ENCODE peak calls at places on chromosomes 13 and 19, in seven cellular contexts. One of them, this sample, is unnamed.

GRCh38 chr13:33119886-33120543 is 103.8 kb downstream of the KL start:
- DNase-seq in AG10803: no peak
- DNase-seq in dorsolateral prefrontal cortex: no peak
- DNase-seq in HAP-1: no peak
- DNase-seq in WERI-Rb-1: no peak
- DNase-seq in HCT116: peak; percentile 6
- DNase-seq in astrocyte of the spinal cord: no peak
- DNase-seq in this sample: peak; percentile 22

GRCh38 chr19:34345934-34346333 is 19.1 kb upstream of the GPI start:
- DNase-seq in AG10803: peak; percentile 58
- DNase-seq in dorsolateral prefrontal cortex: peak; percentile 76
- DNase-seq in HAP-1: peak; percentile 91
- DNase-seq in WERI-Rb-1: peak; percentile 76
- DNase-seq in HCT116: peak; percentile 61
- DNase-seq in astrocyte of the spinal cord: peak; percentile 67
- DNase-seq in this sample: peak; percentile 88

GRCh38 chr13:21033866-21034601 is 27.4 kb downstream of the LATS2 start:
- DNase-seq in AG10803: peak; percentile 75
- DNase-seq in dorsolateral prefrontal cortex: no peak
- DNase-seq in HAP-1: no peak
- DNase-seq in WERI-Rb-1: no peak
- DNase-seq in HCT116: no peak
- DNase-seq in astrocyte of the spinal cord: peak; percentile 53
- DNase-seq in this sample: peak; percentile 80

GRCh38 chr19:48424694-48425219 is 21.0 kb upstream of the GRWD1 start:
- DNase-seq in AG10803: peak; percentile 38
- DNase-seq in dorsolateral prefrontal cortex: no peak
- DNase-seq in HAP-1: peak; percentile 32
- DNase-seq in WERI-Rb-1: no peak
- DNase-seq in HCT116: no peak
- DNase-seq in astrocyte of the spinal cord: peak; percentile 67
- DNase-seq in this sample: peak; percentile 49

GRCh38 chr13:49436890-49437289 is 7.0 kb downstream of the CAB39L start:
- DNase-seq in AG10803: peak; percentile 75
- DNase-seq in dorsolateral prefrontal cortex: peak; percentile 11
- DNase-seq in HAP-1: peak; percentile 8
- DNase-seq in WERI-Rb-1: no peak
- DNase-seq in HCT116: no peak
- DNase-seq in astrocyte of the spinal cord: peak; percentile 65
- DNase-seq in this sample: peak; percentile 76

GRCh38 chr13:109592776-109593175 is 193.6 kb downstream of the IRS2 start:
- DNase-seq in AG10803: no peak
- DNase-seq in dorsolateral prefrontal cortex: no peak
- DNase-seq in HAP-1: no peak
- DNase-seq in WERI-Rb-1: no peak
- DNase-seq in HCT116: no peak
- DNase-seq in astrocyte of the spinal cord: no peak
- DNase-seq in this sample: no peak

GRCh38 chr13:98450495-98451167 is 126.3 kb downstream of the STK24 start:
- DNase-seq in AG10803: no peak
- DNase-seq in dorsolateral prefrontal cortex: peak; percentile 43
- DNase-seq in HAP-1: no peak
- DNase-seq in WERI-Rb-1: no peak
- DNase-seq in HCT116: no peak
- DNase-seq in astrocyte of the spinal cord: peak; percentile 29
- DNase-seq in this sample: peak; percentile 40

GRCh38 chr19:35168261-35168660 is 13.7 kb downstream of the FXYD5 start:
- DNase-seq in AG10803: no peak
- DNase-seq in dorsolateral prefrontal cortex: no peak
- DNase-seq in HAP-1: no peak
- DNase-seq in WERI-Rb-1: no peak
- DNase-seq in HCT116: no peak
- DNase-seq in astrocyte of the spinal cord: no peak
- DNase-seq in this sample: peak; percentile 53

GRCh38 chr13:82477436-82477835 is 1404.8 kb downstream of the SLITRK1 start:
- DNase-seq in AG10803: no peak
- DNase-seq in dorsolateral prefrontal cortex: no peak
- DNase-seq in HAP-1: no peak
- DNase-seq in WERI-Rb-1: no peak
- DNase-seq in HCT116: no peak
- DNase-seq in astrocyte of the spinal cord: no peak
- DNase-seq in this sample: no peak

GRCh38 chr19:39937094-39937493 is 2.7 kb upstream of the FCGBP start:
- DNase-seq in AG10803: no peak
- DNase-seq in dorsolateral prefrontal cortex: no peak
- DNase-seq in HAP-1: no peak
- DNase-seq in WERI-Rb-1: no peak
- DNase-seq in HCT116: no peak
- DNase-seq in astrocyte of the spinal cord: no peak
- DNase-seq in this sample: no peak

GRCh38 chr19:677201-677600 is 1.0 kb downstream of the FSTL3 start:
- DNase-seq in AG10803: peak; percentile 82
- DNase-seq in dorsolateral prefrontal cortex: peak; percentile 37
- DNase-seq in HAP-1: no peak
- DNase-seq in WERI-Rb-1: no peak
- DNase-seq in HCT116: no peak
- DNase-seq in astrocyte of the spinal cord: peak; percentile 85
- DNase-seq in this sample: peak; percentile 93

GRCh38 chr19:8371011-8371804 is 7.3 kb downstream of the ANGPTL4 start:
- DNase-seq in AG10803: no peak
- DNase-seq in dorsolateral prefrontal cortex: no peak
- DNase-seq in HAP-1: no peak
- DNase-seq in WERI-Rb-1: no peak
- DNase-seq in HCT116: no peak
- DNase-seq in astrocyte of the spinal cord: no peak
- DNase-seq in this sample: no peak

GRCh38 chr13:46647514-46648065 is 94.6 kb downstream of the LRCH1 start:
- DNase-seq in AG10803: no peak
- DNase-seq in dorsolateral prefrontal cortex: no peak
- DNase-seq in HAP-1: no peak
- DNase-seq in WERI-Rb-1: no peak
- DNase-seq in HCT116: no peak
- DNase-seq in astrocyte of the spinal cord: no peak
- DNase-seq in this sample: no peak

GRCh38 chr19:23986623-23987022 is 71.9 kb downstream of the ZNF726 start:
- DNase-seq in AG10803: no peak
- DNase-seq in dorsolateral prefrontal cortex: no peak
- DNase-seq in HAP-1: no peak
- DNase-seq in WERI-Rb-1: no peak
- DNase-seq in HCT116: no peak
- DNase-seq in astrocyte of the spinal cord: no peak
- DNase-seq in this sample: no peak

GRCh38 chr19:6649189-6649588 is 20.8 kb downstream of the TNFSF14 start:
- DNase-seq in AG10803: no peak
- DNase-seq in dorsolateral prefrontal cortex: no peak
- DNase-seq in HAP-1: peak; percentile 40
- DNase-seq in WERI-Rb-1: no peak
- DNase-seq in HCT116: no peak
- DNase-seq in astrocyte of the spinal cord: no peak
- DNase-seq in this sample: no peak

GRCh38 chr13:69124996-69125395 is 982.6 kb upstream of the ATXN8OS start:
- DNase-seq in AG10803: no peak
- DNase-seq in dorsolateral prefrontal cortex: no peak
- DNase-seq in HAP-1: no peak
- DNase-seq in WERI-Rb-1: no peak
- DNase-seq in HCT116: no peak
- DNase-seq in astrocyte of the spinal cord: no peak
- DNase-seq in this sample: no peak

GRCh38 chr19:21921691-21922180 is 85.8 kb upstream of the ZNF43 start:
- DNase-seq in AG10803: no peak
- DNase-seq in dorsolateral prefrontal cortex: no peak
- DNase-seq in HAP-1: no peak
- DNase-seq in WERI-Rb-1: no peak
- DNase-seq in HCT116: no peak
- DNase-seq in astrocyte of the spinal cord: no peak
- DNase-seq in this sample: no peak

GRCh38 chr19:13001166-13001501 is 5.9 kb downstream of the NFIX start:
- DNase-seq in AG10803: no peak
- DNase-seq in dorsolateral prefrontal cortex: no peak
- DNase-seq in HAP-1: no peak
- DNase-seq in WERI-Rb-1: no peak
- DNase-seq in HCT116: no peak
- DNase-seq in astrocyte of the spinal cord: no peak
- DNase-seq in this sample: no peak

GRCh38 chr19:13002389-13002898 is 7.2 kb downstream of the NFIX start:
- DNase-seq in AG10803: no peak
- DNase-seq in dorsolateral prefrontal cortex: peak; percentile 91
- DNase-seq in HAP-1: no peak
- DNase-seq in WERI-Rb-1: no peak
- DNase-seq in HCT116: no peak
- DNase-seq in astrocyte of the spinal cord: no peak
- DNase-seq in this sample: peak; percentile 66

GRCh38 chr19:13001502-13002388 is 6.5 kb downstream of the NFIX start:
- DNase-seq in AG10803: peak; percentile 76
- DNase-seq in dorsolateral prefrontal cortex: peak; percentile 78
- DNase-seq in HAP-1: no peak
- DNase-seq in WERI-Rb-1: no peak
- DNase-seq in HCT116: no peak
- DNase-seq in astrocyte of the spinal cord: peak; percentile 70
- DNase-seq in this sample: peak; percentile 82

GRCh38 chr19:13004273-13004672 is 9.0 kb downstream of the NFIX start:
- DNase-seq in AG10803: no peak
- DNase-seq in dorsolateral prefrontal cortex: no peak
- DNase-seq in HAP-1: no peak
- DNase-seq in WERI-Rb-1: no peak
- DNase-seq in HCT116: no peak
- DNase-seq in astrocyte of the spinal cord: no peak
- DNase-seq in this sample: no peak

DNA sequence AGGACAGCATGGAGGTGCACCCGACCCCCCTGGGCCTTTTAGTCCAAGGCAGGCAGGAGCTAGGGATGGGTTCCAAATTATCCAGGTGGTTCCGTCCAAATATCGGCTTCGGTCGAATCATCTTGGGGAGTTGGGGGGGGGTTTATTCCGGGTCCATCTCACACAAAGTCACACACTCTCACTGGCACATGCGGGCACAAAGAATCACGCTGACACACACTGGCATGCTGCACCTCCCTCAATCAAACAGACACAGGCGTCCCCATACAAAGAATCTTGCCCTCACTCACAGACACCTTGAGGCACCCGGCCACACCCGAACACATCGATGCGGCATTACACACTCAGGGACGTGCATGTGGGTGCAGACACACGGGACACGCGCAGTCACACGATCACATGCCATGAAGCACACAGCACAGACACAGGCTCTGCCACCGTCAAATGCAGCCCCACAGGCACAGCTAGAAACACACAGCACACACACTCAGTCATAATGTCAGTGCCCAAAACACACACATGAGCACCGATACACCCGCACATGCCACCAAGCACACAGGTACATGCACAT is 7.8 kb downstream of the NFIX start:
- DNase-seq in AG10803: no peak
- DNase-seq in dorsolateral prefrontal cortex: no peak
- DNase-seq in HAP-1: no peak
- DNase-seq in WERI-Rb-1: no peak
- DNase-seq in HCT116: no peak
- DNase-seq in astrocyte of the spinal cord: no peak
- DNase-seq in this sample: no peak
- H3K4me3 ChIP-seq in AG10803: peak overlapping the region; percentile 45
- H3K4me3 ChIP-seq in dorsolateral prefrontal cortex: peak overlapping the region; percentile 7
- H3K4me3 ChIP-seq in HAP-1: no peak overlapping the region
- H3K4me3 ChIP-seq in WERI-Rb-1: no peak overlapping the region
- H3K4me3 ChIP-seq in HCT116: no peak overlapping the region
- H3K4me3 ChIP-seq in astrocyte of the spinal cord: no peak overlapping the region
- H3K4me3 ChIP-seq in this sample: peak overlapping the region; percentile 59

GRCh38 chr13:110873639-110874507 is 41.0 kb downstream of the ANKRD10 start:
- DNase-seq in AG10803: no peak
- DNase-seq in dorsolateral prefrontal cortex: no peak
- DNase-seq in HAP-1: no peak
- DNase-seq in WERI-Rb-1: no peak
- DNase-seq in HCT116: no peak
- DNase-seq in astrocyte of the spinal cord: no peak
- DNase-seq in this sample: no peak
- H3K4me3 ChIP-seq in AG10803: peak overlapping the region; percentile 45
- H3K4me3 ChIP-seq in dorsolateral prefrontal cortex: peak overlapping the region; percentile 17
- H3K4me3 ChIP-seq in HAP-1: peak overlapping the region; percentile 34
- H3K4me3 ChIP-seq in WERI-Rb-1: peak overlapping the region; percentile 48
- H3K4me3 ChIP-seq in HCT116: peak overlapping the region; percentile 24
- H3K4me3 ChIP-seq in astrocyte of the spinal cord: peak overlapping the region; percentile 37
- H3K4me3 ChIP-seq in this sample: peak overlapping the region; percentile 65

DNA sequence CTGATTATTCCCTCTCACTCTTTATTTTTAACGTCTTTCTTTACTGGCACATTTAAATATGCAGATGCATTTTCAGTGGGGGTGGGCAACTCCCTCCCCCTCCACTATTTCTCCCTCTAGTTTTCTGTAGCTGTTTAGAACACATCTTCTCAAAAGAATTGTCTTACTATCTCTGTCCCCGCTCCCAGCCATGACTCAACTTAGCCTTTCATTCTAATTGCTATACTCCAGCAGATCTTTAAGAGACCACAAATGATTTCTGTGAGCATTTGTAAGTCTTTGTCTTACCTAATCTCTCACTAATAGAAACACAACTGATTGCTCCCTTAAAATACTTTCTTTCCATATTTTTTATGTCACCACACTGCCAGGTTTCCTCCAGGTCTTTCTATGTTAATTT is 350.9 kb downstream of the SPRY2 start:
- DNase-seq in AG10803: peak; percentile 42
- DNase-seq in dorsolateral prefrontal cortex: no peak
- DNase-seq in HAP-1: no peak
- DNase-seq in WERI-Rb-1: no peak
- DNase-seq in HCT116: no peak
- DNase-seq in astrocyte of the spinal cord: no peak
- DNase-seq in this sample: peak; percentile 71
- H3K4me3 ChIP-seq in AG10803: no peak overlapping the region
- H3K4me3 ChIP-seq in dorsolateral prefrontal cortex: no peak overlapping the region
- H3K4me3 ChIP-seq in HAP-1: no peak overlapping the region
- H3K4me3 ChIP-seq in WERI-Rb-1: no peak overlapping the region
- H3K4me3 ChIP-seq in HCT116: no peak overlapping the region
- H3K4me3 ChIP-seq in astrocyte of the spinal cord: no peak overlapping the region
- H3K4me3 ChIP-seq in this sample: peak overlapping the region; percentile 32

GRCh38 chr13:62512194-62513141 is 1096.8 kb upstream of the PCDH20 start:
- DNase-seq in AG10803: peak; percentile 6
- DNase-seq in dorsolateral prefrontal cortex: no peak
- DNase-seq in HAP-1: peak; percentile 49
- DNase-seq in WERI-Rb-1: peak; percentile 20
- DNase-seq in HCT116: peak; percentile 35
- DNase-seq in astrocyte of the spinal cord: peak; percentile 32
- DNase-seq in this sample: peak; percentile 46

DNA sequence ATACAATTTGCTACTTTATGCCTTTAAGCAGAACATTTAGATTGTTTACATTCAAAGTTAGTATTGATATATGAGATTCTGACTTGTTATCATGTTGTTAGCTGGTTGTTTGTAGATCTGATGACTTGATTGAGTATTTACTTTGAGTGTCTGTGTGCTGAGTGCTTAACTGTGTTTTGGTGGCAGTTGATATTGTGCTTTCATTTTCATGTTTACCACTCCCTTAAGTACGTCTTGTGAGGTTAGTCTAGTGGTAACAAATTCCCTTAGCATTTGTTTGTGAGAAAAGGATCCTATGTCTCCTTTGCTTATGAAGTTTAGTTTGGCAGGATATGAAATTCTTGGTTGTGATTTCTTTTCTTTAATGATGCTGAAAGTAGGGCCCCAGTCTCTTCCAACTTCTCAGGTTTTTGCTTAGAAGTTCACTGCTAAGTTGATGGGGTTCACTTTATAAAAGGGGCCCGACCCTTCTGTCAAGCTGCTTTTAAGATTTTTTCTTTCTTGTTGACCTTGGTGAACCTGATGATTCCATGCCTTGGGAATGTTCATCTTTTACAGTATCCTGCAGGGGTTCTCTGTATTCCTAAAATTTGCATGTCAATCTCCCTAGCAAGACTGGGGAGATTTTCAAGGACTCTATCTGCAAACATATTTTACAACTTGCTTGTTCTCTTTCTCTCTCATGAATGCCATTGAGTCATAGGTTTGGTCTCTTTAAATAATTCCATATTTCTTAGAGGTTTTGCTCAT is 1095.4 kb upstream of the PCDH20 start:
- DNase-seq in AG10803: no peak
- DNase-seq in dorsolateral prefrontal cortex: no peak
- DNase-seq in HAP-1: no peak
- DNase-seq in WERI-Rb-1: no peak
- DNase-seq in HCT116: no peak
- DNase-seq in astrocyte of the spinal cord: no peak
- DNase-seq in this sample: no peak
- H3K4me3 ChIP-seq in AG10803: no peak overlapping the region
- H3K4me3 ChIP-seq in dorsolateral prefrontal cortex: no peak overlapping the region
- H3K4me3 ChIP-seq in HAP-1: no peak overlapping the region
- H3K4me3 ChIP-seq in WERI-Rb-1: no peak overlapping the region
- H3K4me3 ChIP-seq in HCT116: no peak overlapping the region
- H3K4me3 ChIP-seq in astrocyte of the spinal cord: no peak overlapping the region
- H3K4me3 ChIP-seq in this sample: no peak overlapping the region